ENCODE peak calls at places on chromosomes 3 and 15, in six cellular contexts. D is HCT116, B is K562, S is GM12878, L is H1, V is HepG2. N is an unnamed sample.

GRCh38 chr3:26191556-26191955 is 401.7 kb downstream of the OXSM start:
- DNase-seq in D (no peak), S (no peak), L (no peak), B (no peak), V (no peak), N (no peak)

GRCh38 chr3:153970047-153970446 is 151.1 kb upstream of the ARHGEF26 start:
- DNase-seq in V (no peak), B (no peak), L (no peak), D (no peak), S (no peak), N (no peak)

GRCh38 chr3:87333393-87333892 is 57.1 kb upstream of the POU1F1 start:
- DNase-seq in S (no peak), L (no peak), V (peak; percentile 83), D (peak; percentile 79), B (no peak), N (no peak)

GRCh38 chr3:186380622-186381380 is 18.8 kb upstream of the DGKG start:
- DNase-seq in D (no peak), L (no peak), S (no peak), V (no peak), B (no peak), N (no peak)

GRCh38 chr3:134699721-134700120 is 48.9 kb upstream of the KY start:
- DNase-seq in B (no peak), V (no peak), D (no peak), S (no peak), L (peak; percentile 29), N (no peak)

GRCh38 chr15:24039683-24040082 is 352.6 kb upstream of the NDN start:
- DNase-seq in D (no peak), B (no peak), V (no peak), L (no peak), S (no peak), N (no peak)

GRCh38 chr3:51274052-51274451 is 111.0 kb upstream of the MANF start:
- DNase-seq in B (no peak), S (no peak), D (no peak), V (no peak), L (no peak), N (no peak)

GRCh38 chr3:124837730-124838186 is 49.4 kb downstream of the ITGB5 start:
- DNase-seq in B (peak; percentile 25), S (no peak), V (peak; percentile 90), D (peak; percentile 50), L (no peak), N (no peak)

GRCh38 chr15:101087172-101087769 is 164.6 kb downstream of the CHSY1 start:
- DNase-seq in L (no peak), V (no peak), B (no peak), S (no peak), D (no peak), N (no peak)

GRCh38 chr3:94784274-94784673 is 721.4 kb downstream of the NSUN3 start:
- DNase-seq in D (no peak), L (no peak), S (no peak), B (no peak), V (no peak), N (no peak)

GRCh38 chr3:29565236-29565635 is 284.4 kb downstream of the RBMS3 start:
- DNase-seq in V (no peak), B (no peak), L (no peak), S (no peak), D (no peak), N (no peak)

GRCh38 chr15:96268421-96269204 is 61.9 kb upstream of the NR2F2 start:
- DNase-seq in V (no peak), S (no peak), D (no peak), L (no peak), B (no peak), N (no peak)

GRCh38 chr3:177589921-177590336 is 392.6 kb upstream of the TBL1XR1 start:
- DNase-seq in V (peak; percentile 65), L (no peak), D (peak; percentile 71), S (no peak), B (no peak), N (no peak)

GRCh38 chr3:165749241-165749640 is 88.0 kb downstream of the BCHE start:
- DNase-seq in S (no peak), B (no peak), V (no peak), D (no peak), L (no peak), N (no peak)

GRCh38 chr3:45657853-45658252 is 31.3 kb upstream of the SACM1L start:
- DNase-seq in B (no peak), V (no peak), L (no peak), S (peak; percentile 75), D (no peak), N (no peak)

GRCh38 chr3:147661916-147662315 is 252.8 kb downstream of the ZIC1 start:
- DNase-seq in V (no peak), D (no peak), S (no peak), L (no peak), B (no peak), N (no peak)

GRCh38 chr3:2826453-2826852 is 283.7 kb downstream of the IL5RA start:
- DNase-seq in B (no peak), V (no peak), D (no peak), S (no peak), L (no peak), N (no peak)

GRCh38 chr3:54433846-54434245 is 311.5 kb downstream of the CACNA2D3 start:
- DNase-seq in V (peak; percentile 34), B (no peak), S (no peak), L (peak; percentile 69), D (peak; percentile 13), N (peak; percentile 76)

GRCh38 chr3:52216585-52217408 is 8.6 kb downstream of the TLR9 start:
- DNase-seq in B (no peak), V (no peak), D (peak; percentile 84), S (no peak), L (no peak), N (no peak)

DNA sequence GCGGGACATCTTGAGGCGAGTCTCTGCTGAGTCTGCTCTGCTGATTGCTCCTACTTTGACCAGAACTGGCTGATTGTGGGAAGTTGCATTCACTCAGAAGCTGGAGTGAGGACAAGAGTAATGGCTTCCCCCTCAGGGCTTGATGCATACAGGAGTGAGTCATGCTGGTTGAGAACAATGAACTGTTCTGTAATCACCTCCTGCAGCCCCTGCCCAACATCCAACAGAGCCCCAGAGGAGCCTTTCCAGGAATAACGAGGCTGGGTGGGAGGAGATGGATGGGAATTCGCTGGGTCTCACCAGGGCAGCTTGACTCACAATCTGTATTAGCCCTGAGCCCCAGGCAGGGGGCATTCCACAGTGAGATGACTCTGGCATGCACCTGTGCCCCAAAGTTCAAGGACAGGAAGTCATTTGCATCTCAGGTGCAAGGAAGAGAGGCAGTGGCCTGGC is 85.0 kb downstream of the RAB11A start:
- DNase-seq in D (peak; percentile 31), L (peak; percentile 59), S (no peak), V (no peak), B (no peak), N (peak; percentile 91)
- TF ChIP-seq YY1 in D (no peak), L (peak; percentile 84), S (no peak), V (no peak), B (no peak), N (peak; percentile 45)

GRCh38 chr3:27532931-27533607 is 48.9 kb upstream of the SLC4A7 start:
- DNase-seq in D (no peak), S (no peak), V (no peak), B (no peak), L (no peak), N (no peak)
- H3K9ac ChIP-seq in D (peak overlapping the region; percentile 57), S (no peak overlapping the region), V (peak overlapping the region; percentile 34), B (no peak overlapping the region), L (no peak overlapping the region), N (peak overlapping the region; percentile 71)

GRCh38 chr15:22227411-22227810 is 147.1 kb downstream of the OR4M2 start:
- DNase-seq in D (no peak), B (no peak), S (no peak), V (no peak), L (no peak), N (no peak)

GRCh38 chr15:22227961-22228762 is 147.8 kb downstream of the OR4M2 start:
- DNase-seq in D (no peak), B (no peak), L (no peak), V (no peak), S (no peak), N (no peak)

GRCh38 chr15:22232675-22233074 is 152.3 kb downstream of the OR4M2 start:
- DNase-seq in D (no peak), L (no peak), V (no peak), S (no peak), B (no peak), N (no peak)

GRCh38 chr15:22231603-22232002 is 151.3 kb downstream of the OR4M2 start:
- DNase-seq in V (no peak), S (no peak), L (no peak), D (no peak), B (no peak), N (no peak)

DNA sequence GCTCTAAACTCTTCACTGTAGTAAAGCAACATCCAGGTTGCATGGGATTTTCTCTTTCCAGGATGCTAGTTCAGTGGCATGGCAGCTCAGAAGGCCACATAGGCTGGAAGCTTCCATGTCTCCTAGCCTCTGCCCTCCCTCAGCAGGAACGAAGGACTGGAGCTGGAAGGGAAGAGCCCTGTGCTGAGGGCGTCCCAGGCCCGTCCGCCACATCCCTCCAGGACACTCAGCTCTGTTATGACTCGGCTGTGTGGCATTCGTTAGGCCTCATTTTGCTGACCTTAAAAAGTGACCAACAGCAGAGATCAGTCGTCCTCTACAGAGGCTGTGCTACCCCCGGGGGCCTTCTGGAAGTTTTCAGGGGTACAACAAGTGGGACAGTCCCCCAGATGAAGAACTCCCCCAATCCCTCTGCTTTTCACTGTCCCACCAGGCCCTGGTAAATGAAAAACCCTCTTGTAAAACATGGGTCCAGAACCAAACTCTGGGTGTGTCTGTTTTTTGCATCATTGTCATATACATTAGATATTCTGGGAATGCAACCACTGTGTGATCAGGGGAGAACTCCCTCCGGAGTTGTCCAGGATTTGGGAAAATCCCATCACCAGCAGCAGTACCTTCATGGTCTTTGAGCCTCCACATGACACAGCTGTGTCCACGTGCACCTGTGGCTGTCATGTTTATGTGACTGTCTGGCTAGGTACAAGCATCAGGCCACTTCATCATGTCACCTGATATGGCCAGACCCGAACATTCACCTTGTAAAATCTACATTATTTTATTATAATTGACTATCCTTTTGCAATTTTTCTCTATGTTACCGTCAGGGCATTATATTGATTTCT is 149.9 kb downstream of the OR4M2 start:
- DNase-seq in D (no peak), B (no peak), L (no peak), S (no peak), V (no peak), N (no peak)
- TF ChIP-seq ZNF274 in D (no peak), B (no peak), L (no peak), S (no peak), V (no peak), N (no peak)

GRCh38 chr15:68431792-68432401 is at the start of gene ITGA11:
- DNase-seq in S (no peak), V (no peak), D (no peak), B (peak; percentile 29), L (peak; percentile 87), N (peak; percentile 39)

GRCh38 chr15:68431037-68431791 is 749 bp downstream of the ITGA11 start:
- DNase-seq in L (peak; percentile 70), B (no peak), S (no peak), V (no peak), D (no peak), N (no peak)

GRCh38 chr15:68434021-68434420 is 2.1 kb upstream of the ITGA11 start:
- DNase-seq in L (peak; percentile 38), S (no peak), D (no peak), V (no peak), B (no peak), N (no peak)

GRCh38 chr15:68433551-68433950 is 1.6 kb upstream of the ITGA11 start:
- DNase-seq in S (no peak), D (no peak), B (no peak), L (peak; percentile 13), V (no peak), N (no peak)

GRCh38 chr15:68432665-68433064 is 702 bp upstream of the ITGA11 start:
- DNase-seq in V (no peak), D (no peak), L (no peak), S (no peak), B (no peak), N (no peak)
- TF ChIP-seq YY1 in V (no peak), D (no peak), L (no peak), S (no peak), B (no peak), N (no peak)

GRCh38 chr3:13484861-13485590 is 4.9 kb downstream of the HDAC11 start:
- DNase-seq in S (no peak), V (peak; percentile 80), L (no peak), B (peak; percentile 92), D (peak; percentile 52), N (no peak)
- H3K9ac ChIP-seq in S (no peak overlapping the region), V (peak overlapping the region; percentile 45), L (no peak overlapping the region), B (peak overlapping the region; percentile 62), D (peak overlapping the region; percentile 30), N (peak overlapping the region; percentile 46)